ENCODE peak calls at places on chromosomes 6 and 20, in five cellular contexts. One of them, this sample, is unnamed.

GRCh38 chr20:4802522-4802921 is 80.8 kb downstream of the PRND start:
- DNase-seq in iPS DF 6.9: no peak
- DNase-seq in NCI-H1092 treated with DMSO at 0.1 percent for 48 hours: no peak
- DNase-seq in NCI-H1048: no peak
- DNase-seq in NCI-H1417: no peak
- DNase-seq in this sample: no peak

GRCh38 chr6:17466707-17467106 is 73.3 kb downstream of the CAP2 start:
- DNase-seq in NCI-H1417: no peak
- DNase-seq in iPS DF 6.9: no peak
- DNase-seq in NCI-H1048: no peak
- DNase-seq in NCI-H1092 treated with DMSO at 0.1 percent for 48 hours: no peak
- DNase-seq in this sample: no peak

GRCh38 chr6:73134588-73134987 is 90.7 kb downstream of the KHDC1L start:
- DNase-seq in NCI-H1048: no peak
- DNase-seq in NCI-H1092 treated with DMSO at 0.1 percent for 48 hours: no peak
- DNase-seq in NCI-H1417: peak
- DNase-seq in iPS DF 6.9: peak
- DNase-seq in this sample: no peak

GRCh38 chr6:55578537-55579363 is at the start of gene HMGCLL1:
- DNase-seq in NCI-H1048: no peak
- DNase-seq in NCI-H1417: peak
- DNase-seq in NCI-H1092 treated with DMSO at 0.1 percent for 48 hours: no peak
- DNase-seq in iPS DF 6.9: peak
- DNase-seq in this sample: peak

GRCh38 chr6:25749837-25750236 is 4.7 kb upstream of the SLC17A4 start:
- DNase-seq in NCI-H1092 treated with DMSO at 0.1 percent for 48 hours: no peak
- DNase-seq in NCI-H1417: no peak
- DNase-seq in NCI-H1048: no peak
- DNase-seq in iPS DF 6.9: no peak
- DNase-seq in this sample: no peak

GRCh38 chr20:57867807-57868206 is 158.0 kb upstream of the PMEPA1 start:
- DNase-seq in iPS DF 6.9: no peak
- DNase-seq in NCI-H1417: no peak
- DNase-seq in NCI-H1048: no peak
- DNase-seq in NCI-H1092 treated with DMSO at 0.1 percent for 48 hours: no peak
- DNase-seq in this sample: no peak

GRCh38 chr20:32019156-32019510 is 8.9 kb downstream of the CCM2L start:
- DNase-seq in NCI-H1417: peak
- DNase-seq in iPS DF 6.9: peak
- DNase-seq in NCI-H1048: no peak
- DNase-seq in NCI-H1092 treated with DMSO at 0.1 percent for 48 hours: peak
- DNase-seq in this sample: peak

GRCh38 chr20:58719971-58720371 is 27.4 kb downstream of the NPEPL1 start:
- DNase-seq in NCI-H1417: no peak
- DNase-seq in NCI-H1048: no peak
- DNase-seq in NCI-H1092 treated with DMSO at 0.1 percent for 48 hours: no peak
- DNase-seq in iPS DF 6.9: no peak
- DNase-seq in this sample: no peak

GRCh38 chr6:54014440-54014839 is 96.8 kb upstream of the MLIP start:
- DNase-seq in NCI-H1092 treated with DMSO at 0.1 percent for 48 hours: no peak
- DNase-seq in NCI-H1048: no peak
- DNase-seq in iPS DF 6.9: no peak
- DNase-seq in NCI-H1417: peak
- DNase-seq in this sample: no peak

GRCh38 chr6:47188588-47189021 is 121.1 kb downstream of the TNFRSF21 start:
- DNase-seq in iPS DF 6.9: no peak
- DNase-seq in NCI-H1417: no peak
- DNase-seq in NCI-H1048: no peak
- DNase-seq in NCI-H1092 treated with DMSO at 0.1 percent for 48 hours: no peak
- DNase-seq in this sample: no peak

GRCh38 chr20:7650081-7650480 is 290.2 kb downstream of the HAO1 start:
- DNase-seq in NCI-H1417: no peak
- DNase-seq in NCI-H1048: no peak
- DNase-seq in NCI-H1092 treated with DMSO at 0.1 percent for 48 hours: no peak
- DNase-seq in iPS DF 6.9: no peak
- DNase-seq in this sample: no peak

GRCh38 chr6:109672204-109672603 is 18.8 kb downstream of the AK9 start:
- DNase-seq in iPS DF 6.9: no peak
- DNase-seq in NCI-H1048: no peak
- DNase-seq in NCI-H1092 treated with DMSO at 0.1 percent for 48 hours: no peak
- DNase-seq in NCI-H1417: no peak
- DNase-seq in this sample: no peak

GRCh38 chr6:109383438-109383940 is 1.2 kb upstream of the CD164 start:
- DNase-seq in iPS DF 6.9: no peak
- DNase-seq in NCI-H1048: no peak
- DNase-seq in NCI-H1417: no peak
- DNase-seq in NCI-H1092 treated with DMSO at 0.1 percent for 48 hours: no peak
- DNase-seq in this sample: no peak

GRCh38 chr6:161405418-161405817 is 131.6 kb upstream of the AGPAT4 start:
- DNase-seq in NCI-H1048: no peak
- DNase-seq in NCI-H1092 treated with DMSO at 0.1 percent for 48 hours: no peak
- DNase-seq in iPS DF 6.9: no peak
- DNase-seq in NCI-H1417: no peak
- DNase-seq in this sample: no peak

GRCh38 chr20:52302736-52303135 is 111.2 kb upstream of the ZFP64 start:
- DNase-seq in NCI-H1048: no peak
- DNase-seq in NCI-H1092 treated with DMSO at 0.1 percent for 48 hours: no peak
- DNase-seq in iPS DF 6.9: no peak
- DNase-seq in NCI-H1417: no peak
- DNase-seq in this sample: no peak

GRCh38 chr6:57109905-57110304 is 19.9 kb downstream of the ZNF451 start:
- DNase-seq in NCI-H1048: no peak
- DNase-seq in iPS DF 6.9: no peak
- DNase-seq in NCI-H1417: no peak
- DNase-seq in NCI-H1092 treated with DMSO at 0.1 percent for 48 hours: no peak
- DNase-seq in this sample: no peak